ENCODE peak calls at places on chromosomes 13 and 19, in eight cellular contexts. A is left lung, Z is foreskin keratinocyte, X is pancreas, H is astrocyte, B is dorsolateral prefrontal cortex, G is lower leg skin, K is CD14-positive monocyte. V is an unnamed sample.

GRCh38 chr19:13163609-13164364 is 13.6 kb downstream of the IER2 start:
- DNase-seq in K (no peak), H (peak), B (peak), X (peak), Z (no peak), A (peak), G (peak), V (peak)

GRCh38 chr19:7497292-7497691 is 8.5 kb upstream of the PEX11G start:
- DNase-seq in Z (no peak), H (no peak), B (no peak), K (no peak), A (no peak), G (no peak), X (no peak), V (no peak)

GRCh38 chr19:20313894-20314293 is 146.9 kb downstream of the ZNF486 start:
- DNase-seq in X (no peak), K (no peak), G (no peak), H (no peak), Z (no peak), B (no peak), A (no peak), V (no peak)

GRCh38 chr19:10812902-10813404 is 23.1 kb downstream of the TMED1 start:
- DNase-seq in A (peak), G (peak), B (peak), K (peak), Z (peak), X (no peak), H (peak), V (no peak)

GRCh38 chr19:16416996-16417395 is 54.8 kb downstream of the EPS15L1 start:
- DNase-seq in K (peak), X (no peak), H (no peak), Z (no peak), G (no peak), A (no peak), B (no peak), V (no peak)

GRCh38 chr13:40285634-40286033 is 380.8 kb downstream of the FOXO1 start:
- DNase-seq in B (no peak), G (no peak), K (no peak), X (no peak), H (no peak), Z (no peak), A (no peak), V (no peak)

GRCh38 chr13:33722216-33722900 is 95.6 kb upstream of the RFC3 start:
- DNase-seq in A (no peak), K (no peak), B (no peak), G (no peak), Z (no peak), X (no peak), H (no peak), V (no peak)

GRCh38 chr19:56838930-56839664 is 1.4 kb downstream of the PEG3 start:
- DNase-seq in K (peak), Z (peak), G (peak), B (peak), H (peak), X (peak), A (peak), V (peak)

GRCh38 chr19:18097993-18098890 is 664 bp downstream of the MAST3 start:
- DNase-seq in G (no peak), X (no peak), A (no peak), H (no peak), B (no peak), Z (no peak), K (no peak), V (no peak)

GRCh38 chr19:23056516-23056915 is 53.5 kb upstream of the ZNF728 start:
- DNase-seq in Z (no peak), X (no peak), B (no peak), G (no peak), A (no peak), H (no peak), K (no peak), V (no peak)

GRCh38 chr13:51292000-51292550 is 47.4 kb upstream of the SERPINE3 start:
- DNase-seq in Z (no peak), A (no peak), B (no peak), H (peak), G (no peak), K (no peak), X (no peak), V (no peak)

GRCh38 chr19:35975608-35976214 is 19.3 kb upstream of the SDHAF1 start:
- DNase-seq in Z (no peak), H (peak), X (no peak), G (no peak), A (no peak), B (no peak), K (no peak), V (no peak)

GRCh38 chr19:52398091-52398461 is 427 bp downstream of the ZNF528 start:
- DNase-seq in G (no peak), A (no peak), X (no peak), K (no peak), B (no peak), H (no peak), Z (peak), V (peak)
- TF ChIP-seq CTCF in G (no peak), A (no peak), X (no peak), K (no peak), B (no peak), H (no peak), Z (no peak), V (no peak)

DNA sequence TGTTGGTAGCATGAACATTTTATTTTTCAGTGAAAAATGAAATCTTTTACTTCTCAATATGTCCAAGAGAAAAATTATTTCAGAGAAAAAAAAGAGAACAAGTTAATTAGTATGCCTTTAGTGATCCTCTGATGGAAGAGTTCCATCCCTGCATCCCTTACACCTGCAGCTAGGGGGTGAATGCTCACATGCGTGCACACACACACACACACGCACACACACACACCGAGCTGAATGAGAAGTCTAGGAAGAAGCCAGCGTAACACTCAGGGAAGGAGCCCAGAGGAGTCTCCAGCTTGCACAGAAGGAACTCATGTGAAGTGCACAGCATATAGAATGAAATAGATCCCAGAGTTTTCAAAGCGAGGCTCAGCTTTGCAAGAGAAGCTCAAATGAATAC is 510.5 kb downstream of the IRS2 start:
- DNase-seq in G (no peak), B (no peak), K (no peak), Z (peak), A (no peak), X (no peak), H (no peak), V (no peak)
- TF ChIP-seq CTCF in G (no peak), B (no peak), K (no peak), Z (peak), A (no peak), X (no peak), H (peak), V (no peak)

DNA sequence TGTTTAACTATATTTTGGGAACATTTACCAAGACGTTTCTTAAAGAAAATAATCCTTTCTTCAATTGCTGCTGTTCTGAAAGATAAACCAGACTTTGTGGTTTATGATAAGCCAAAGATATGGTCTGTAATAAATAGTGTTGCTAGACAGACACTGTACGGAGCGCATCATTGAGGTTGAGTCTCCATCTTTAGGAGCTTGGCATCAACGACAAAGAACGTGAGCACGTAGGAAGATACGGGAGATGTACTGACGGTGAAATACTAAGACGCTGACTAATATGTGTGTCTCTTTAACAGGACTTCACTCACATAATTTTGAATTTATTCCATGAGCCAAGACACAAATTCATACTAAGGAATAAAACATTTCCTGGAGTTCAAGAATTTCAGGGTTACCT is 16.2 kb downstream of the TEX29 start:
- DNase-seq in A (no peak), H (peak), Z (no peak), K (no peak), X (no peak), B (no peak), G (no peak), V (no peak)
- TF ChIP-seq CTCF in A (no peak), H (no peak), Z (no peak), K (no peak), X (no peak), B (no peak), G (no peak), V (no peak)

DNA sequence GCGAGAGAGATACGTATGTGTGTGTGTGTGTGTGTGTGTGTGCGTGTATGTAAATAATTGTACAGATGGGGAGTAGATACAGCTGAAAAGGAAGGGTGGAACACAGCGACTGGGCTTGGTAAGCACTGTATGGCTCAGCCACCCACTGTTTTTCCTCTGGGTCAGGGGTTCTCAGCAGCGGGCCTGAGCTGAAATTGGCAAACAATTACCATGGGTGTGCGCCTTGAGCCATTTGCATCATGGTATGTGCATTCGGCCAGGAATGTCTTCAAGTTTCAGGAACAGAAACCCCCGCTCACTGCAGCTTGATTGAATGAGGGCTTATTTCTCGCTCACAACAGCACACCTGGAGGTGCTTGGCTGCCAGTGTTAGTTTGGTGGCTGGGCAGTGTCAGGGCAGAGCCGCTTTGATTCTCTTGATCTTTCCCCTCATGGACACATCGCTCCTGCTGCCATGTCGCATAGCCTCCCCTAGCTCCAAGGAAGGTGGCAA is 126.7 kb downstream of the SIPA1L3 start:
- DNase-seq in A (no peak), H (peak), Z (no peak), K (no peak), B (no peak), X (no peak), G (no peak), V (no peak)
- TF ChIP-seq CTCF in A (no peak), H (no peak), Z (no peak), K (no peak), B (no peak), X (no peak), G (no peak), V (no peak)

GRCh38 chr13:71017607-71018006 is 849.4 kb downstream of the DACH1 start:
- DNase-seq in B (no peak), H (no peak), X (no peak), G (no peak), K (no peak), Z (no peak), A (no peak), V (no peak)
- TF ChIP-seq CTCF in B (no peak), H (no peak), X (no peak), G (no peak), K (no peak), Z (no peak), A (no peak), V (no peak)